ENCODE peak calls at places on chromosomes 3 and 15, in ten cellular contexts. W is GM12865, B is pancreas, X is uterus, E is hepatocyte, A is fibroblast of pulmonary artery, P is GM20000, V is transverse colon, I is psoas muscle, S is GM06990. O is an unnamed sample.

GRCh38 chr15:99474041-99474906 is 91.5 kb upstream of the MEF2A start:
- DNase-seq in E (no peak), B (no peak), W (no peak), P (no peak), I (peak), A (no peak), X (no peak), V (peak), S (no peak), O (no peak)

GRCh38 chr15:41661078-41661528 is 898 bp downstream of the MGA start:
- DNase-seq in P (peak), A (no peak), S (no peak), W (no peak), I (no peak), X (no peak), V (no peak), E (no peak), B (no peak), O (no peak)

GRCh38 chr3:160226026-160226739 is 961 bp downstream of the C3orf80 start:
- DNase-seq in I (no peak), E (peak), P (peak), A (no peak), V (peak), W (peak), X (no peak), B (peak), S (peak), O (peak)

GRCh38 chr15:80419546-80419945 is 15.4 kb downstream of the ARNT2 start:
- DNase-seq in X (no peak), V (no peak), W (peak), P (no peak), A (no peak), I (no peak), S (no peak), E (no peak), B (no peak), O (peak)

GRCh38 chr3:100400424-100400781 is 486 bp downstream of the TOMM70 start:
- DNase-seq in P (no peak), S (no peak), B (no peak), X (no peak), W (peak), I (peak), A (peak), V (no peak), E (peak), O (peak)

GRCh38 chr3:57017481-57017880 is 43.0 kb upstream of the SPATA12 start:
- DNase-seq in I (no peak), W (no peak), P (no peak), A (peak), S (no peak), B (no peak), V (no peak), E (no peak), X (no peak), O (peak)

GRCh38 chr15:70910958-70911357 is 18.3 kb downstream of the LRRC49 start:
- DNase-seq in A (no peak), I (no peak), E (no peak), P (no peak), S (no peak), W (no peak), V (no peak), X (no peak), B (no peak), O (no peak)

GRCh38 chr15:41416162-41416741 is 643 bp upstream of the RTF1 start:
- DNase-seq in E (no peak), B (no peak), I (no peak), A (no peak), P (no peak), S (no peak), W (no peak), V (no peak), X (no peak), O (no peak)

GRCh38 chr15:90873998-90874605 is 5.7 kb downstream of the FURIN start:
- DNase-seq in E (peak), P (no peak), V (peak), A (no peak), X (no peak), B (peak), W (no peak), I (no peak), S (no peak), O (peak)

GRCh38 chr3:64748244-64748894 is 60.6 kb upstream of the ADAMTS9 start:
- DNase-seq in S (no peak), W (no peak), X (no peak), B (no peak), V (no peak), P (no peak), I (no peak), E (no peak), A (no peak), O (no peak)

GRCh38 chr3:128167973-128168674 is 14.8 kb downstream of the EEFSEC start:
- DNase-seq in W (no peak), P (no peak), I (no peak), E (peak), S (no peak), X (no peak), B (no peak), V (no peak), A (no peak), O (no peak)

GRCh38 chr3:168065569-168065968 is 30.2 kb downstream of the GOLIM4 start:
- DNase-seq in B (no peak), E (no peak), V (no peak), S (no peak), X (no peak), I (no peak), A (no peak), W (no peak), P (no peak), O (no peak)

GRCh38 chr15:22887157-22887951 is 48.9 kb downstream of the NIPA2 start:
- DNase-seq in S (no peak), V (peak), P (no peak), A (peak), E (peak), B (no peak), W (no peak), I (peak), X (no peak), O (no peak)

GRCh38 chr15:51382787-51383186 is 41.3 kb downstream of the GLDN start:
- DNase-seq in A (peak), S (no peak), P (peak), E (peak), W (peak), X (no peak), B (peak), V (no peak), I (no peak), O (peak)

GRCh38 chr15:70826634-70827033 is 27.3 kb downstream of the LARP6 start:
- DNase-seq in P (no peak), E (peak), B (no peak), V (peak), X (peak), W (no peak), A (peak), I (peak), S (no peak), O (peak)

GRCh38 chr3:140023616-140024530 is 88.9 kb downstream of the CLSTN2 start:
- DNase-seq in W (no peak), P (no peak), A (no peak), S (no peak), I (peak), B (no peak), V (peak), X (no peak), E (no peak), O (no peak)

GRCh38 chr3:31247850-31248618 is 284.7 kb upstream of the STT3B start:
- DNase-seq in E (peak), A (no peak), W (peak), X (no peak), S (peak), B (peak), V (no peak), I (no peak), P (no peak), O (peak)

GRCh38 chr3:183692436-183692835 is 5.2 kb upstream of the YEATS2 start:
- DNase-seq in I (no peak), A (no peak), E (peak), X (no peak), W (no peak), P (no peak), V (no peak), S (no peak), B (no peak), O (no peak)

GRCh38 chr3:108603689-108604088 is 14.2 kb downstream of the DZIP3 start:
- DNase-seq in I (no peak), P (no peak), W (peak), E (no peak), S (no peak), A (no peak), X (no peak), V (no peak), B (no peak), O (peak)

GRCh38 chr15:100671858-100672543 is 69.6 kb downstream of the ASB7 start:
- DNase-seq in X (peak), V (no peak), A (peak), P (peak), E (no peak), I (no peak), S (no peak), B (no peak), W (no peak), O (peak)
- TF ChIP-seq CTCF in X (peak), V (peak), A (peak), P (peak), E (peak), I (peak), S (peak), B (peak), W (no peak), O (peak)

GRCh38 chr3:37855363-37855970 is 6.2 kb upstream of the CTDSPL start:
- DNase-seq in W (peak), S (peak), I (peak), B (peak), E (peak), P (peak), A (peak), V (peak), X (peak), O (peak)

GRCh38 chr3:37849146-37849545 is 12.5 kb upstream of the CTDSPL start:
- DNase-seq in W (no peak), I (no peak), P (no peak), V (no peak), E (no peak), A (no peak), S (no peak), B (no peak), X (no peak), O (no peak)

GRCh38 chr3:37853691-37854413 is 7.8 kb upstream of the CTDSPL start:
- DNase-seq in I (no peak), W (no peak), A (no peak), E (no peak), V (peak), S (no peak), B (no peak), X (no peak), P (no peak), O (no peak)

GRCh38 chr3:37852771-37853170 is 8.9 kb upstream of the CTDSPL start:
- DNase-seq in E (no peak), I (no peak), B (no peak), X (no peak), P (no peak), V (no peak), W (no peak), S (no peak), A (no peak), O (no peak)

DNA sequence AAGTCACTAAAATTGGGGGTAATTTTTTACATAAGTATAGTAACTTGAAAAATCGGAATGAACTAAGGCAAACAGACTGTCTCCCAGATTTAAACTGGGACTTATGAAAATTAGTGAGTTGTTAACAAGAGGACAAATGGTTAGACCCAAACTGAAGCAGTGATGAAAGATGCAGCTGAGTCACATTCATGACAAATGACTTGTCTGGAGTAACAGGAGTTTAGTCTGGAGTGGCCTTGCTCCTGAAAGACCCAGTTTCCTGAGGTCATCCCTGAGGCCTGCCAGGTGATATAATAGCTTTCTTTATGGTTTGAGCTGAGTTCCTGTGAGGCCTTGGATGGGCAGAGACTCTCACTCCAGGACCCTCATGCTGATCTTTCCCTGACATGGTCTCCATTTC is 9.6 kb upstream of the CTDSPL start:
- DNase-seq in P (no peak), S (no peak), A (peak), I (no peak), W (no peak), B (no peak), V (no peak), X (no peak), E (no peak), O (no peak)
- TF ChIP-seq CTCF in P (no peak), S (no peak), A (no peak), I (no peak), W (no peak), B (no peak), V (no peak), X (no peak), E (no peak), O (no peak)

GRCh38 chr3:82178291-82178690 is 416.8 kb upstream of the GBE1 start:
- DNase-seq in B (no peak), V (no peak), A (no peak), W (no peak), S (no peak), I (no peak), E (no peak), P (no peak), X (no peak), O (no peak)

GRCh38 chr3:82177774-82178173 is 416.3 kb upstream of the GBE1 start:
- DNase-seq in E (no peak), V (no peak), W (no peak), A (no peak), I (no peak), X (no peak), S (no peak), B (no peak), P (no peak), O (no peak)

GRCh38 chr3:82179291-82179690 is 417.8 kb upstream of the GBE1 start:
- DNase-seq in B (no peak), A (no peak), P (no peak), W (no peak), X (no peak), S (no peak), I (no peak), E (no peak), V (no peak), O (no peak)
- TF ChIP-seq CTCF in B (no peak), A (no peak), P (no peak), W (no peak), X (no peak), S (no peak), I (no peak), E (no peak), V (no peak), O (no peak)

GRCh38 chr3:39592729-39593128 is 125.2 kb downstream of the MOBP start:
- DNase-seq in P (no peak), B (no peak), I (no peak), V (no peak), A (no peak), S (no peak), W (no peak), X (no peak), E (no peak), O (no peak)
- TF ChIP-seq CTCF in P (no peak), B (no peak), I (no peak), V (no peak), A (no peak), S (no peak), W (no peak), X (no peak), E (no peak), O (no peak)

GRCh38 chr3:189568931-189569330 is 62.3 kb upstream of the TP63 start:
- DNase-seq in P (no peak), X (no peak), B (no peak), I (no peak), S (no peak), E (no peak), A (no peak), V (no peak), W (no peak), O (no peak)

GRCh38 chr3:189567772-189568420 is 63.3 kb upstream of the TP63 start:
- DNase-seq in A (no peak), W (peak), X (no peak), P (no peak), B (no peak), E (no peak), S (peak), V (no peak), I (no peak), O (no peak)

GRCh38 chr3:189566550-189566949 is 64.6 kb upstream of the TP63 start:
- DNase-seq in V (no peak), S (no peak), E (no peak), X (no peak), B (no peak), W (no peak), I (no peak), P (no peak), A (no peak), O (no peak)

GRCh38 chr3:189567322-189567721 is 63.9 kb upstream of the TP63 start:
- DNase-seq in X (no peak), E (no peak), V (no peak), A (no peak), I (no peak), S (no peak), P (no peak), W (peak), B (no peak), O (no peak)

DNA sequence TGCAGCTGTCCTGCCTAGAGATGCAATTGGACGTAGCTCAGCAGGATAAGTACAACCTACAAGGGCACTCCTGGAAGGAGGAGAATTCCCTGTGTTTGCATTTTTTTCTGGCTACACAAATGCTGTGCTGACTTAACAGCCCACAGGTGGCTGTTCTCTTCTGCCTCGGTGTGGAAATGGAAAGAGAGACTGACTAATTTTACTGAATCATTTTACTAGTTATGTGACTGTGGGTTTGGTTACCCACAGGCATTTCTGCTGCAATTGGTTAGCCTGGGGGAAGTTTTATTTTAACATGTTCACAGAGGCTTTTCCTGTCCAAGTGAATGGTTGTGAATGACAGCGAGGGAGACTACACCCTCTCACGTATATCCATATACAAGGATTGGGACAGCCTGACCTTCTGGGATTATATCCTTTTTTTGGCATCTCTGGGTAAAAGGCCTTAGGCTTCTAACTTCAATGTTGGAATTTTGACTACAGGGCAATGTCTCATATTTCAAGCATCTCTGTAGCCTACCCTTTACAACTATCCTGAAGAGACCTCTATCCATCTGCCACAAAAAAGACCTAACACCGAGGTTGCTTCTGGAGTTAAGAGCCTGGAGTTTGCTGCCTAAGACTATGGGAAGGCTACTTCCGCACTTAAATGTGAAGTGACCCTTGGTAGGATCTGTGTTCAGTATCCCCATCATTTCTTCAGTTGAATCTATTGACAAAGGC is 67.2 kb upstream of the TP63 start:
- DNase-seq in B (no peak), I (no peak), V (no peak), X (no peak), E (peak), W (peak), S (peak), A (peak), P (peak), O (no peak)
- TF ChIP-seq CTCF in B (no peak), I (no peak), V (no peak), X (no peak), E (no peak), W (peak), S (peak), A (no peak), P (no peak), O (no peak)

GRCh38 chr15:43868412-43868811 is 41.6 kb downstream of the WDR76 start:
- DNase-seq in X (no peak), V (no peak), W (no peak), A (peak), P (no peak), B (no peak), I (no peak), E (no peak), S (no peak), O (no peak)
- TF ChIP-seq CTCF in X (no peak), V (no peak), W (no peak), A (no peak), P (no peak), B (no peak), I (no peak), E (no peak), S (no peak), O (no peak)

DNA sequence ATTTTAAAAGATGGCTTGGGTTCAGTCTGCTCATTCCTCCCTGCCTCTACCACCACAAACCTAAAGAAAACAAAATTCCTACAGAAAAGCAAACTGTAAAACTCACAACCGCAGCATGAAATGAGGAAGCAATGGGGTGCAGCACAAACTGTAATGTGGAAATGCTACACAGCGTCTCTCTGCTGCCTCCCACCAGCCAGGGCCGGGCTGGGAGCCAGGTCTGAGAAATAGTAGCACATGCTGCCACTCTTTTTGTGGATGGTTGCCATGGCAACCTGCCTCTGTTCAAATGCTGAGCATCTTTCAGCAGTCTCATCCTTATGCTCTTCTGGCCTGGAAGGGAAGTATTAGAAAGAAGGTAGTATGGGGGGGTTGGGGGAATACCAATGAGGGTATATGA is 55.4 kb downstream of the EOMES start:
- DNase-seq in S (no peak), B (no peak), P (no peak), V (peak), X (peak), I (peak), A (peak), W (peak), E (peak), O (no peak)
- TF ChIP-seq CTCF in S (no peak), B (no peak), P (no peak), V (no peak), X (no peak), I (no peak), A (peak), W (no peak), E (no peak), O (no peak)